ENCODE peak calls at places on chromosome 10, in nine cellular contexts. S is choroid plexus epithelial cell, Q is BE2C, U is cardiac fibroblast, L is Peyer's patch, W is spleen, V is psoas muscle, M is tibial artery, C is GM06990. I is an unnamed sample.

GRCh38 chr10:27744478-27745379 is 890 bp downstream of the MKX start:
- DNase-seq in W (peak), Q (no peak), S (no peak), L (no peak), V (peak), M (peak), C (peak), U (peak), I (peak)

GRCh38 chr10:45239642-45240041 is 75.8 kb downstream of the OR13A1 start:
- DNase-seq in S (peak), W (no peak), Q (no peak), V (no peak), U (peak), M (no peak), C (no peak), L (no peak), I (peak)

GRCh38 chr10:104128214-104128613 is 6.2 kb downstream of the SFR1 start:
- DNase-seq in W (no peak), L (no peak), S (peak), M (no peak), C (no peak), V (no peak), U (no peak), Q (no peak), I (no peak)

GRCh38 chr10:119466655-119467054 is 75.9 kb downstream of the RGS10 start:
- DNase-seq in U (no peak), L (peak), V (no peak), M (no peak), C (no peak), Q (no peak), S (no peak), W (peak), I (no peak)

GRCh38 chr10:76523215-76523614 is 1091.8 kb downstream of the LRMDA start:
- DNase-seq in M (peak), U (peak), C (no peak), W (peak), Q (no peak), L (no peak), V (no peak), S (no peak), I (no peak)

GRCh38 chr10:12455774-12456173 is 106.4 kb downstream of the CAMK1D start:
- DNase-seq in Q (no peak), V (no peak), C (no peak), W (no peak), M (no peak), U (no peak), L (no peak), S (peak), I (no peak)

GRCh38 chr10:102491136-102491535 is 11.4 kb downstream of the ACTR1A start:
- DNase-seq in V (peak), U (no peak), M (no peak), L (no peak), W (peak), Q (no peak), C (no peak), S (peak), I (no peak)

GRCh38 chr10:31036209-31036608 is 4.5 kb upstream of the ZNF438 start:
- DNase-seq in S (no peak), U (no peak), C (no peak), L (no peak), W (no peak), V (no peak), Q (no peak), M (no peak), I (peak)

GRCh38 chr10:103757531-103758293 is 97.7 kb downstream of the SH3PXD2A start:
- DNase-seq in M (peak), V (peak), L (no peak), Q (no peak), W (peak), C (no peak), U (peak), S (peak), I (peak)

GRCh38 chr10:81414038-81414437 is 461.0 kb upstream of the NRG3 start:
- DNase-seq in Q (no peak), S (no peak), W (no peak), V (no peak), C (no peak), U (no peak), L (no peak), M (no peak), I (no peak)

GRCh38 chr10:79239275-79239779 is 107.9 kb upstream of the PPIF start:
- DNase-seq in V (peak), U (no peak), W (peak), C (no peak), Q (no peak), S (peak), L (no peak), M (peak), I (peak)

GRCh38 chr10:126110434-126110833 is 214.1 kb downstream of the FANK1 start:
- DNase-seq in M (no peak), C (no peak), Q (no peak), U (peak), V (no peak), L (no peak), W (no peak), S (peak), I (peak)

GRCh38 chr10:23780331-23780730 is 341.5 kb downstream of the OTUD1 start:
- DNase-seq in C (no peak), S (no peak), W (no peak), U (no peak), V (no peak), L (no peak), M (no peak), Q (no peak), I (no peak)

GRCh38 chr10:31940839-31941653 is 12.4 kb upstream of the ARHGAP12 start:
- DNase-seq in C (no peak), M (no peak), V (peak), W (no peak), L (no peak), Q (peak), U (peak), S (peak), I (peak)

GRCh38 chr10:118163227-118163626 is 116.5 kb upstream of the RAB11FIP2 start:
- DNase-seq in U (no peak), L (no peak), S (no peak), Q (peak), M (no peak), C (no peak), V (peak), W (no peak), I (no peak)

GRCh38 chr10:118161434-118161833 is 114.7 kb upstream of the RAB11FIP2 start:
- DNase-seq in C (no peak), L (no peak), S (no peak), Q (no peak), U (no peak), W (no peak), V (no peak), M (no peak), I (no peak)

DNA sequence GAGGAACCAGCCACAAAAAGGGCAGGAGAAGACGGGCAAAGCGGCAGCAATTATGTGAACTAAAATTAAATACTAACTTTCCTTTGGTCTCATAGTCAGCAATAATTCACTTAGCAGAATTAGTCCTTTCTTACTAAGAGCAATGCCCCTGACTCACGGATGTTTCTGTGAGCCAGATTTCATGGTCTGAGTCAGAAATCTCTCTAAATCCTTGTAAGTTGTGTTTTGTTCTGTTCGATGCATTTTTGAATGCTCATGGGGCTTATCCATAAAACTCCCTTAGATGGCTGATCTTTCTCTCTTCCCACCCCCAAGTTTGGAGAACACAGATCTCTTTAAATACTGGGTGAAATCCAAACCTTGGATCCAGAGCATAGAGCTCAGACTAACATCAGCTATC is 120.2 kb upstream of the RAB11FIP2 start:
- DNase-seq in W (no peak), U (no peak), Q (no peak), M (no peak), C (no peak), S (no peak), V (no peak), L (no peak), I (no peak)
- TF ChIP-seq CTCF in W (no peak), U (no peak), Q (no peak), M (no peak), C (no peak), S (no peak), V (no peak), L (no peak), I (no peak)

GRCh38 chr10:15877836-15878576 is 17.7 kb upstream of the MINDY3 start:
- DNase-seq in L (no peak), M (no peak), W (no peak), C (no peak), U (no peak), S (peak), V (no peak), Q (peak), I (no peak)
- H3K4me3 ChIP-seq in L (no peak), M (no peak), W (no peak), C (no peak), U (no peak), S (peak), V (no peak), Q (no peak), I (no peak)

GRCh38 chr10:72254891-72255568 is 18.7 kb upstream of the DDIT4 start:
- DNase-seq in U (peak), L (peak), V (peak), Q (peak), S (peak), W (peak), C (no peak), M (peak), I (peak)
- TF ChIP-seq CTCF in U (no peak), L (no peak), V (no peak), Q (no peak), S (no peak), W (no peak), C (no peak), M (no peak), I (no peak)

GRCh38 chr10:62654966-62655336 is 149.6 kb upstream of the ADO start:
- DNase-seq in M (no peak), C (no peak), W (no peak), U (no peak), L (no peak), Q (no peak), S (no peak), V (no peak), I (no peak)

GRCh38 chr10:62653254-62653653 is 151.3 kb upstream of the ADO start:
- DNase-seq in M (no peak), C (peak), V (no peak), U (no peak), S (no peak), Q (no peak), L (peak), W (no peak), I (no peak)

GRCh38 chr10:62652564-62652963 is 152.0 kb upstream of the ADO start:
- DNase-seq in Q (no peak), M (no peak), V (no peak), U (no peak), S (no peak), C (no peak), W (no peak), L (no peak), I (no peak)

GRCh38 chr10:62657244-62657835 is 147.2 kb upstream of the ADO start:
- DNase-seq in U (no peak), W (no peak), Q (no peak), C (no peak), M (no peak), S (no peak), L (no peak), V (peak), I (no peak)

GRCh38 chr10:62655337-62655994 is 149.1 kb upstream of the ADO start:
- DNase-seq in C (peak), V (no peak), Q (no peak), M (no peak), U (no peak), L (no peak), S (no peak), W (no peak), I (no peak)
- H3K4me3 ChIP-seq in C (peak), V (no peak), Q (no peak), M (no peak), U (no peak), L (no peak), S (no peak), W (no peak), I (no peak)

GRCh38 chr10:69513617-69514016 is 59.6 kb downstream of the NEUROG3 start:
- DNase-seq in Q (no peak), S (no peak), W (no peak), C (no peak), V (no peak), U (no peak), M (no peak), L (no peak), I (no peak)
- TF ChIP-seq CTCF in Q (no peak), S (no peak), W (no peak), C (no peak), V (no peak), U (no peak), M (no peak), L (no peak), I (no peak)

GRCh38 chr10:89940076-89940475 is 238.7 kb downstream of the KIF20B start:
- DNase-seq in V (no peak), W (no peak), M (no peak), L (no peak), Q (no peak), S (no peak), C (no peak), U (no peak), I (no peak)
- H3K4me3 ChIP-seq in V (no peak), W (no peak), M (no peak), L (no peak), Q (no peak), S (no peak), C (no peak), U (no peak), I (no peak)

GRCh38 chr10:97058521-97058920 is 127.2 kb downstream of the SLIT1 start:
- DNase-seq in C (no peak), W (peak), Q (no peak), S (no peak), U (no peak), M (no peak), V (peak), L (no peak), I (no peak)

GRCh38 chr10:97059872-97060205 is 125.9 kb downstream of the SLIT1 start:
- DNase-seq in W (peak), M (no peak), L (no peak), C (no peak), U (no peak), V (no peak), S (no peak), Q (no peak), I (no peak)

GRCh38 chr10:97057836-97058235 is 127.9 kb downstream of the SLIT1 start:
- DNase-seq in L (no peak), Q (no peak), V (no peak), C (no peak), M (no peak), U (no peak), W (no peak), S (no peak), I (no peak)

GRCh38 chr10:97060441-97061084 is 125.2 kb downstream of the SLIT1 start:
- DNase-seq in W (peak), S (peak), C (no peak), U (no peak), V (no peak), L (no peak), Q (peak), M (no peak), I (no peak)

DNA sequence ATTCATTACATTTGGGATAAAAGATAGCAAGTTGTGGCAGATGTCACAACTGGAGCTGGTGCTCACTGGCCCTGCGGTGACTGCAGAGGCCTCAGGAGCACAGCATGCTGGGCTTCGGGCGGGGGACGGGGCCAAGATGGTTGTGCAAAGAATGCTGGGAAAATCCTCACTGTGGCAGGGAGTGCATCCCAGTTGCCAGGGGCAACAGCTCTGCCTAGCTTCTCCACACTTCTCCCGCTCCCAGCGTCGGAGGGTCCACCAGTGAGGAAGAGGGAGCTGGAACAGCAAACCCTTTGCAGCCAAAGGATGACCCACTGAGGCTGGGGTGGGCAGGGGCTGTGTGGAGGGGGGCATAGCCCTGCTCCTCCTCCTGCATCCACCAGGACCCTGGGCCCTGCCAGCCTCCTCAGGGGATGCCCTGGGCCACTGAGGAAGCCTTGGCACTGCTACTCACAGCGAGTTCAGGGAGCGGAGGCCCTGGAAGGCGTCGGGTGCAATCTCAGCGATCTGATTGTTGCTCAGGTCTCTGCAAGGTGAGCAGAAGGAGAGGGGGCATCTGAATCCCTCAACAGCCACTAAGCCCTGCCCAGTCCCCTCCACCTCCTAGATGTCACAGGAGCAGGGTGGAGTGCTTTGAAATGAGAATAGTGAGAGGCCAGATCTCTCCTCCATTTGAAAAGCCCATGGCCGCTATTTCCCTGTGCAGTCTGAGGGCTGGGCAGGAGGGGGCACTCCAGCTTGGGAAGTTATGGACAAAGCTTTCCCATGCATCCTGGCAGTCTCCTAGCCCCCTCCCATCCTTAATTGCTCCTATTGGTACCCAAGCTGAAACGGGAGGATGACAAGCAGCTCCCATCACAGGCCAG is 126.5 kb downstream of the SLIT1 start:
- DNase-seq in S (no peak), W (peak), V (no peak), C (no peak), U (no peak), Q (no peak), M (no peak), L (no peak), I (no peak)
- TF ChIP-seq CTCF in S (peak), W (no peak), V (no peak), C (peak), U (no peak), Q (peak), M (no peak), L (no peak), I (no peak)